ENCODE peak calls at places on chromosome 16, in four cellular contexts. D is breast epithelium, J is psoas muscle, G is pancreas. B is an unnamed sample.

GRCh38 chr16:50634947-50635346 is 46.2 kb downstream of the SNX20 start:
- DNase-seq in J (no peak), G (no peak), D (no peak), B (no peak)

GRCh38 chr16:64841482-64841881 is 280.4 kb downstream of the CDH11 start:
- DNase-seq in D (no peak), G (no peak), J (no peak), B (no peak)

GRCh38 chr16:85284138-85284897 is 172.0 kb upstream of the CIBAR2 start:
- DNase-seq in G (no peak), D (no peak), J (no peak), B (no peak)

GRCh38 chr16:11359370-11359769 is 14.1 kb downstream of the RMI2 start:
- DNase-seq in J (no peak), G (no peak), D (peak; percentile 82), B (no peak)

GRCh38 chr16:15073101-15073500 is 17.2 kb upstream of the NTAN1 start:
- DNase-seq in J (no peak), G (no peak), D (no peak), B (no peak)

GRCh38 chr16:77963185-77964044 is 58.9 kb upstream of the CLEC3A start:
- DNase-seq in J (no peak), G (no peak), D (no peak), B (no peak)

GRCh38 chr16:68289621-68290329 is 21.0 kb downstream of the SLC7A6OS start:
- DNase-seq in G (no peak), D (no peak), J (no peak), B (no peak)

GRCh38 chr16:54511181-54511731 is 224.7 kb upstream of the IRX3 start:
- DNase-seq in D (no peak), G (no peak), J (no peak), B (no peak)

GRCh38 chr16:79598341-79599181 is 2.0 kb downstream of the MAF start:
- DNase-seq in G (peak; percentile 69), D (peak; percentile 58), J (peak; percentile 85), B (peak; percentile 70)

GRCh38 chr16:88580371-88580770 is 10.2 kb downstream of the ZC3H18 start:
- DNase-seq in G (no peak), D (no peak), J (no peak), B (no peak)
- H3K36me3 ChIP-seq in G (no peaks in the 10 kb centered on the region), D (peaks cover 6% of the 10 kb centered on the region), J (peaks cover 69% of the 10 kb centered on the region), B (peaks cover 14% of the 10 kb centered on the region)

GRCh38 chr16:81618661-81619060 is 160.4 kb upstream of the PLCG2 start:
- DNase-seq in D (no peak), J (no peak), G (no peak), B (no peak)
- TF ChIP-seq CTCF in D (no peak), J (no peak), G (no peak), B (no peak)

DNA sequence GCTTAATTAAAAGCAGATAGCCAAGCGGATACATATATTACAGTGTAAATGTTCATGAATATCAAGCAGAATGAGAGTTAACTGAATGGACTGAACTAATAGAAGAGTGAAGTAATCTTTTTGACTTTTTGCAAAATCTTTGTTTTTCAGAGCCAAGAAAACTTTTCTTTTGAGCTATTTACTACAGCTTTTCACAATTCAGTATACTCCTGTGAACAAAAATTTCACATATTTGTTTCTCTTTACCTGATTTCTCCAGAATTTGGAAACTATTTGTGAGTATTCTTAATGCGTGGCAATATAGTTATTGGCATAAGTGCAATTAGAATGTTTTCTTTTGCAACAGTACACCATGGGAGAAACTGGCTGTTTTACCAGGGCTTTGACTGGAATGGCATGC is 9.1 kb upstream of the DUXB start:
- DNase-seq in D (no peak), J (no peak), G (no peak), B (no peak)
- H3K9me3 ChIP-seq in D (peaks cover 8% of the 10 kb centered on the region), J (peaks cover 6% of the 10 kb centered on the region), G (no peaks in the 10 kb centered on the region), B (peaks cover 10% of the 10 kb centered on the region)

GRCh38 chr16:8645141-8645521 is 23.6 kb downstream of the METTL22 start:
- DNase-seq in J (no peak), D (no peak), G (no peak), B (no peak)
- H3K36me3 ChIP-seq in J (peaks cover 83% of the 10 kb centered on the region), D (peaks cover 18% of the 10 kb centered on the region), G (no peaks in the 10 kb centered on the region), B (peaks cover 12% of the 10 kb centered on the region)

GRCh38 chr16:81263470-81264200 is 25.1 kb downstream of the BCO1 start:
- DNase-seq in G (no peak), D (no peak), J (no peak), B (peak; percentile 49)
- TF ChIP-seq CTCF in G (no peak), D (no peak), J (no peak), B (no peak)

GRCh38 chr16:3311496-3311895 is 6.2 kb downstream of the ZNF75A start:
- DNase-seq in J (no peak), G (no peak), D (no peak), B (no peak)
- H3K9me3 ChIP-seq in J (peaks cover 85% of the 10 kb centered on the region), G (peaks cover 5% of the 10 kb centered on the region), D (peaks cover 99% of the 10 kb centered on the region), B (peaks cover 97% of the 10 kb centered on the region)

DNA sequence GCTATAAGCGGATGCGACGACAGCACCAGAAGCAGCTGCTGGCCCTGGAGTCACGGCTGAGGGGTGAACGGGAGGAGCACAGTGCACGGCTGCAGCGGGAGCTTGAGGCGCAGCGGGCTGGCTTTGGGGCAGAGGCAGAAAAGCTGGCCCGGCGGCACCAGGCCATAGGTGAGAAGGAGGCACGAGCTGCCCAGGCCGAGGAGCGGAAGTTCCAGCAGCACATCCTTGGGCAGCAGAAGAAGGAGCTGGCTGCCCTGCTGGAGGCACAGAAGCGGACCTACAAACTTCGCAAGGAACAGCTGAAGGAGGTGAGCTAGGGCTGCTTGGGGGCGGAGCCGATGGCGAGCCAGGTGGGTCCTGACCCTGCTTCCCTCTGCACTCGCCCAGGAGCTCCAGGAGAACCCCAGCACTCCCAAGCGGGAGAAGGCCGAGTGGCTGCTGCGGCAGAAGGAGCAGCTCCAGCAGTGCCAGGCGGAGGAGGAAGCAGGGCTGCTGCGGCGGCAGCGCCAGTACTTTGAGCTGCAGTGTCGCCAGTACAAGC is 10.1 kb downstream of the HIRIP3 start:
- DNase-seq in D (no peak), G (no peak), J (no peak), B (no peak)
- H3K36me3 ChIP-seq in D (peaks cover 39% of the 10 kb centered on the region), G (no peaks in the 10 kb centered on the region), J (peaks cover 100% of the 10 kb centered on the region), B (peaks cover 27% of the 10 kb centered on the region)

DNA sequence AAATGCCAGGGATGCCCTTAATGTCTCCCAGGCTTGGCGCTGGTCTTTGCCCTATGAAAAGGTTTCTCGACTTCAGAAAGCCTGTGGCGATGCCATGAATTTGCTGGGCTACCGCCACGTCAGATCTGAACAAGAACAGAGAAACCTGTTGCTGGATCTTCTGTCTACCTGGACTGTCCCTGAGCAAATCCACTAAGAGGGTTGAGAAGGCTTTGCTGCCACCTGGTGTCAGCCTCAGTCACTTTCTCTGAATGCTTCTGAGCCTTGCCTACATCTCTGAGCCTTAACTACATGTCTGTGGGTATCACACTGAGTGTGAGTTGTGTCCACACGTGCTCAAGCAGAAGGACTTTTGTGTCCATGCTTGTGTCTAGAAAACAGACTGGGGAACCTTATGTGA is 11.4 kb downstream of the CHST4 start:
- DNase-seq in D (no peak), G (no peak), J (no peak), B (no peak)
- TF ChIP-seq CTCF in D (peak; percentile 41), G (peak; percentile 28), J (peak; percentile 29), B (peak; percentile 37)

GRCh38 chr16:31745900-31746299 is 127.7 kb upstream of the ZNF267 start:
- DNase-seq in D (no peak), G (no peak), J (no peak), B (no peak)
- H3K9me3 ChIP-seq in D (peaks cover 79% of the 10 kb centered on the region), G (peaks cover 11% of the 10 kb centered on the region), J (peaks cover 85% of the 10 kb centered on the region), B (peaks cover 92% of the 10 kb centered on the region)

DNA sequence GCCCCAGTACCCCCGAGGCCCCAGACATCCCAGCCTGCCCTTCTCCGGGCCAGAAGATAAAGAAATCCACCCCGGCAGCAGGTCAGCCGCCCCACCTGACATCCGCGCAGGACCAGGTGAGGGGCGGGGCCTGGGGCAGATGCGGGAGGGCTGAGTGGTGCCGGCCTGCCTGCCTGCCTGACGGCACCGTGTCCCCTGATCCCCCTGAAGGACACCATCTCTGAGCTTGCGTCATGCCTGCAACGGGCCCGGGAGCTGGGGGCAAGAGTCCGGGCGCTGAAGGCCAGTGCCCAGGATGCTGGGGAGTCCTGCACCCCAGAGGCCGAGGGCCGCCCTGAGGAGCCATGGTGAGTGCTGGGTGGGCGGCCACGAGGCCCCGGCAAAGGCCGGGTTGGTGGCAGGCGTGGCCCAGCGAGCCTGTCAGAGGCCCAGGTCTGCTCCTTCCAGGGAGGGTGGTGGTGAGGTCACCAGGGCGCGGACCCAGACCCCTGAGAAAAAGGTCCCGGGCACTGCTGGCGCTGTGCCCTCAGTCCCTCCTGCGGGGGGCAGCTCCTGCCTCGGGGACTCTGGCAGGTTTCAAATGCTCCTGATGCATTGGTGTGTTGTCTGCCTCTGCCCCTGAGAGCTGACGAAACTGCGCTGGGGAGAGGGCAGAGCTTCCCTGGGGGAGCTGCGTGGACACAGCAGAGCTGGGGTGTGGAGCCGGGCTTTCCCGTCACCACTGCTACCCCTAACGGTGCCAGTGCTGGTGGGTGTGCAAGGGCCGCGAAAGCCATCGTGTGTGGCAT is 1.2 kb downstream of the CDT1 start:
- DNase-seq in G (peak; percentile 67), J (peak; percentile 54), D (no peak), B (peak; percentile 65)
- H3K36me3 ChIP-seq in G (no peaks in the 10 kb centered on the region), J (peaks cover 20% of the 10 kb centered on the region), D (no peaks in the 10 kb centered on the region), B (no peaks in the 10 kb centered on the region)

B was measured in mucosa of descending colon.